ENCODE peak calls at places on chromosomes 1 and 21, in seven cellular contexts. G is aorta; W is fibroblast of gingiva; D is stimulated activated CD8-positive, alpha-beta memory T cell treated with anti-CD3 and anti-CD28 coated beads, Interleukin-12 subunit alpha, Interleukin-12 subunit beta, amount 100 ng/mL, for 1 hour; A is progenitor cell of endocrine pancreas; M is H9; S is myocyte. P is an unnamed sample.

GRCh38 chr1:93136445-93136844 is 43.8 kb downstream of the TMED5 start:
- DNase-seq in W (no peak), D (no peak), M (no peak), S (no peak), G (no peak), A (no peak), P (no peak)

GRCh38 chr1:27436204-27437159 is 44.1 kb downstream of the GPR3 start:
- DNase-seq in G (no peak), M (no peak), D (no peak), A (no peak), W (peak; percentile 58), S (peak; percentile 62), P (no peak)

GRCh38 chr21:32549454-32549853 is 35.9 kb downstream of the TCP10L start:
- DNase-seq in M (no peak), A (no peak), W (no peak), D (no peak), G (no peak), S (no peak), P (no peak)

GRCh38 chr21:28793043-28793442 is 199.6 kb downstream of the LTN1 start:
- DNase-seq in G (no peak), W (peak; percentile 72), M (no peak), D (no peak), A (no peak), S (peak; percentile 51), P (no peak)

GRCh38 chr1:197268012-197268411 is at the start of gene CRB1:
- DNase-seq in A (no peak), G (no peak), D (no peak), S (peak; percentile 12), W (peak; percentile 2), M (no peak), P (no peak)

GRCh38 chr1:41078193-41078592 is 56.7 kb upstream of the SLFNL1 start:
- DNase-seq in S (no peak), W (no peak), A (no peak), G (no peak), D (no peak), M (no peak), P (no peak)

GRCh38 chr1:115280073-115280472 is 58.0 kb downstream of the NGF start:
- DNase-seq in M (no peak), D (no peak), A (no peak), W (peak; percentile 90), G (no peak), S (no peak), P (no peak)

GRCh38 chr1:70043806-70044205 is 161.6 kb downstream of the LRRC40 start:
- DNase-seq in W (peak; percentile 70), G (no peak), S (peak; percentile 40), D (no peak), M (no peak), A (no peak), P (no peak)

GRCh38 chr1:51963592-51964308 is 26.8 kb downstream of the RAB3B start:
- DNase-seq in M (no peak), S (no peak), D (no peak), W (no peak), G (no peak), A (no peak), P (no peak)

GRCh38 chr1:48581256-48581655 is 109.3 kb upstream of the SPATA6 start:
- DNase-seq in M (no peak), D (no peak), G (no peak), S (no peak), A (no peak), W (no peak), P (no peak)

P was measured in sigmoid colon.